ENCODE peak calls at places on chromosome 3, in nine cellular contexts. U is psoas muscle; N is EL; I is pancreas; B is fibroblast of lung; M is effector CD4-positive, alpha-beta T cell; P is amniotic epithelial cell; H is ascending aorta; J is ovary. W is an unnamed sample.

GRCh38 chr3:31105438-31106077 is 211.1 kb upstream of the GADL1 start:
- DNase-seq in U (no peak), N (peak), I (no peak), B (peak), M (no peak), P (peak), H (no peak), J (no peak), W (no peak)

GRCh38 chr3:15512173-15512572 is 9.3 kb downstream of the COLQ start:
- DNase-seq in U (peak), N (no peak), I (no peak), B (peak), M (no peak), P (no peak), H (no peak), J (peak), W (no peak)

GRCh38 chr3:11045536-11045935 is 53.0 kb downstream of the SLC6A1 start:
- DNase-seq in U (no peak), N (no peak), I (no peak), B (no peak), M (no peak), P (no peak), H (no peak), J (no peak), W (no peak)

GRCh38 chr3:139252719-139253118 is 91.1 kb upstream of the MRPS22 start:
- DNase-seq in U (no peak), N (no peak), I (no peak), B (no peak), M (no peak), P (no peak), H (no peak), J (peak), W (no peak)

GRCh38 chr3:38652934-38653333 is 3.4 kb upstream of the SCN5A start:
- DNase-seq in U (no peak), N (no peak), I (no peak), B (no peak), M (no peak), P (no peak), H (no peak), J (no peak), W (no peak)

GRCh38 chr3:168620854-168621253 is 525.1 kb upstream of the GOLIM4 start:
- DNase-seq in U (no peak), N (peak), I (no peak), B (peak), M (no peak), P (no peak), H (no peak), J (no peak), W (no peak)

GRCh38 chr3:64560802-64561502 is 126.8 kb downstream of the ADAMTS9 start:
- DNase-seq in U (no peak), N (no peak), I (no peak), B (no peak), M (no peak), P (no peak), H (no peak), J (no peak), W (no peak)

GRCh38 chr3:63662500-63662899 is 10.0 kb downstream of the SNTN start:
- DNase-seq in U (no peak), N (peak), I (no peak), B (peak), M (no peak), P (no peak), H (no peak), J (no peak), W (no peak)

GRCh38 chr3:14319654-14320182 is 82.7 kb upstream of the SLC6A6 start:
- DNase-seq in U (no peak), N (peak), I (no peak), B (peak), M (no peak), P (peak), H (no peak), J (no peak), W (peak)

GRCh38 chr3:110423276-110423675 is 648.3 kb upstream of the NECTIN3 start:
- DNase-seq in U (no peak), N (no peak), I (no peak), B (no peak), M (no peak), P (no peak), H (no peak), J (no peak), W (no peak)

GRCh38 chr3:52649461-52650210 is 36.1 kb downstream of the PBRM1 start:
- DNase-seq in U (no peak), N (peak), I (no peak), B (peak), M (no peak), P (peak), H (no peak), J (no peak), W (no peak)

GRCh38 chr3:108590443-108590842 is 921 bp downstream of the DZIP3 start:
- DNase-seq in U (no peak), N (peak), I (no peak), B (peak), M (no peak), P (no peak), H (no peak), J (no peak), W (no peak)

W was measured in KG1.